ENCODE peak calls at places on chromosomes 13 and 19, in seven cellular contexts. D, A, F, I, Q, O and P are unnamed samples.

GRCh38 chr13:60001892-60002291 is 161.8 kb downstream of the DIAPH3 start:
- DNase-seq in D (no peak), A (no peak), F (no peak), I (peak), Q (no peak), O (no peak), P (no peak)

GRCh38 chr13:45055198-45055901 is 65.0 kb upstream of the GTF2F2 start:
- DNase-seq in D (no peak), A (peak), F (peak), I (peak), Q (no peak), O (no peak), P (peak)

GRCh38 chr13:80931766-80932165 is 590.8 kb upstream of the SPRY2 start:
- DNase-seq in D (no peak), A (no peak), F (no peak), I (peak), Q (no peak), O (no peak), P (no peak)

GRCh38 chr13:100100115-100100879 is 11.4 kb downstream of the PCCA start:
- DNase-seq in D (no peak), A (no peak), F (peak), I (peak), Q (no peak), O (no peak), P (peak)

GRCh38 chr13:91513790-91514189 is 115.4 kb downstream of the GPC5 start:
- DNase-seq in D (no peak), A (no peak), F (no peak), I (no peak), Q (no peak), O (no peak), P (no peak)

GRCh38 chr13:47897411-47898050 is 103.5 kb downstream of the SUCLA2 start:
- DNase-seq in D (no peak), A (no peak), F (no peak), I (peak), Q (no peak), O (no peak), P (peak)

GRCh38 chr13:104289400-104289799 is 1223.2 kb upstream of the SLC10A2 start:
- DNase-seq in D (no peak), A (no peak), F (no peak), I (no peak), Q (no peak), O (no peak), P (no peak)

GRCh38 chr19:52007805-52008557 is at the start of gene ZNF615:
- DNase-seq in D (peak), A (peak), F (peak), I (peak), Q (peak), O (no peak), P (peak)

GRCh38 chr13:72304121-72304745 is 423.2 kb downstream of the MZT1 start:
- DNase-seq in D (no peak), A (no peak), F (no peak), I (peak), Q (no peak), O (no peak), P (no peak)

GRCh38 chr13:46687810-46688209 is 109.2 kb downstream of the ESD start:
- DNase-seq in D (peak), A (peak), F (no peak), I (peak), Q (no peak), O (no peak), P (no peak)

GRCh38 chr13:103046676-103047075 is 19.5 kb downstream of the SLC10A2 start:
- DNase-seq in D (no peak), A (no peak), F (no peak), I (no peak), Q (no peak), O (no peak), P (no peak)

GRCh38 chr19:3426433-3426832 is 53.9 kb downstream of the SMIM24 start:
- DNase-seq in D (no peak), A (no peak), F (no peak), I (no peak), Q (no peak), O (no peak), P (no peak)

GRCh38 chr19:51366999-51367564 is 894 bp upstream of the ETFB start:
- DNase-seq in D (peak), A (peak), F (no peak), I (no peak), Q (peak), O (peak), P (peak)

GRCh38 chr19:31066385-31066784 is 282.9 kb downstream of the TSHZ3 start:
- DNase-seq in D (no peak), A (no peak), F (no peak), I (peak), Q (no peak), O (no peak), P (no peak)

GRCh38 chr19:49881672-49882394 is 4.3 kb downstream of the TBC1D17 start:
- DNase-seq in D (no peak), A (no peak), F (no peak), I (no peak), Q (no peak), O (no peak), P (no peak)

GRCh38 chr13:59672445-59672844 is 491.3 kb downstream of the DIAPH3 start:
- DNase-seq in D (no peak), A (no peak), F (no peak), I (no peak), Q (no peak), O (peak), P (no peak)

GRCh38 chr13:30739646-30740642 is 4.6 kb downstream of the ALOX5AP start:
- DNase-seq in D (peak), A (peak), F (no peak), I (peak), Q (no peak), O (no peak), P (no peak)

GRCh38 chr19:46367434-46367833 is 20.5 kb downstream of the PPP5C start:
- DNase-seq in D (no peak), A (no peak), F (no peak), I (no peak), Q (peak), O (no peak), P (no peak)